ENCODE peak calls at places on chromosomes 4 and X, in four cellular contexts. B is tibial nerve, J is GM12864, Q is RWPE2. F is an unnamed sample.

GRCh38 chr4:54971474-54971950 is 153.9 kb downstream of the KDR start:
- DNase-seq in J (no peak), B (peak; percentile 44), Q (no peak), F (no peak)

GRCh38 chrX:128975716-128976115 is 547.6 kb downstream of the SMARCA1 start:
- DNase-seq in J (no peak), B (peak; percentile 4), Q (no peak), F (no peak)

GRCh38 chr4:185685804-185686203 is 126.2 kb downstream of the SORBS2 start:
- DNase-seq in B (no peak), Q (no peak), J (no peak), F (no peak)

GRCh38 chr4:13970349-13970748 is 342.8 kb upstream of the BOD1L1 start:
- DNase-seq in J (no peak), B (no peak), Q (no peak), F (no peak)

GRCh38 chr4:101355767-101356702 is 8.7 kb upstream of the PPP3CA start:
- DNase-seq in J (no peak), Q (peak; percentile 47), B (no peak), F (no peak)

GRCh38 chr4:2138846-2139500 is 79.8 kb downstream of the NAT8L start:
- DNase-seq in Q (no peak), B (no peak), J (no peak), F (no peak)

GRCh38 chrX:46444011-46444410 is 101.2 kb downstream of the ZNF674 start:
- DNase-seq in Q (no peak), J (no peak), B (no peak), F (no peak)

GRCh38 chr4:113407409-113407808 is 354.1 kb downstream of the CAMK2D start:
- DNase-seq in J (no peak), B (no peak), Q (no peak), F (no peak)

GRCh38 chr4:138063581-138063980 is 178.6 kb downstream of the SLC7A11 start:
- DNase-seq in J (no peak), B (no peak), Q (no peak), F (no peak)

GRCh38 chr4:85475631-85476233 is 782 bp downstream of the ARHGAP24 start:
- DNase-seq in Q (no peak), J (no peak), B (no peak), F (no peak)

GRCh38 chr4:71449878-71450277 is 111.1 kb downstream of the SLC4A4 start:
- DNase-seq in B (no peak), Q (no peak), J (no peak), F (no peak)

GRCh38 chrX:2685886-2686285 is 5.2 kb upstream of the CD99 start:
- DNase-seq in Q (no peak), J (no peak), B (no peak), F (no peak)

GRCh38 chrX:144819406-144819805 is 427.9 kb upstream of the SPANXN1 start:
- DNase-seq in B (no peak), Q (no peak), J (no peak), F (no peak)

GRCh38 chrX:101442095-101442494 is 34.1 kb downstream of the HNRNPH2 start:
- DNase-seq in J (no peak), Q (no peak), B (no peak), F (no peak)

GRCh38 chr4:168480991-168481588 is 798 bp upstream of the DDX60L start:
- DNase-seq in J (no peak), Q (no peak), B (peak; percentile 32), F (peak; percentile 13)

GRCh38 chr4:52628974-52629373 is 30.1 kb downstream of the USP46 start:
- DNase-seq in J (no peak), B (no peak), Q (no peak), F (no peak)

GRCh38 chr4:147599764-147600163 is 17.4 kb upstream of the TMEM184C start:
- DNase-seq in J (no peak), Q (no peak), B (no peak), F (no peak)

GRCh38 chr4:87003266-87003665 is 68.5 kb downstream of the AFF1 start:
- DNase-seq in Q (no peak), J (no peak), B (no peak), F (no peak)

GRCh38 chrX:155632424-155633100 is 19.8 kb upstream of the TMLHE start:
- DNase-seq in Q (no peak), B (no peak), J (no peak), F (no peak)

GRCh38 chr4:134139188-134139587 is 62.4 kb downstream of the PABPC4L start:
- DNase-seq in Q (no peak), B (no peak), J (no peak), F (no peak)

GRCh38 chr4:18007625-18008024 is 13.9 kb downstream of the LCORL start:
- DNase-seq in Q (no peak), J (no peak), B (no peak), F (no peak)

GRCh38 chrX:16185725-16186136 is 18.4 kb downstream of the MAGEB17 start:
- DNase-seq in B (no peak), Q (no peak), J (no peak), F (no peak)

GRCh38 chr4:123651536-123652175 is 255.1 kb downstream of the SPRY1 start:
- DNase-seq in Q (no peak), B (no peak), J (no peak), F (no peak)

GRCh38 chr4:148017801-148018200 is 285.9 kb downstream of the ARHGAP10 start:
- DNase-seq in Q (no peak), B (no peak), J (no peak), F (no peak)

GRCh38 chrX:154458116-154458953 is at the start of gene PLXNA3:
- DNase-seq in Q (no peak), J (no peak), B (no peak), F (peak; percentile 48)

GRCh38 chr4:139300431-139301142 is 718 bp upstream of the NAA15 start:
- DNase-seq in B (no peak), Q (no peak), J (no peak), F (no peak)

GRCh38 chr4:100372432-100372831 is 145.4 kb downstream of the EMCN start:
- DNase-seq in Q (no peak), J (no peak), B (no peak), F (no peak)

GRCh38 chr4:26452565-26453531 is 37.4 kb downstream of the CCKAR start:
- DNase-seq in B (no peak), Q (no peak), J (no peak), F (no peak)

GRCh38 chrX:123738378-123738955 is 5.6 kb upstream of the THOC2 start:
- DNase-seq in B (no peak), J (no peak), Q (no peak), F (no peak)

GRCh38 chrX:139025822-139026221 is 314.3 kb upstream of the FGF13 start:
- DNase-seq in B (no peak), J (no peak), Q (no peak), F (no peak)

DNA sequence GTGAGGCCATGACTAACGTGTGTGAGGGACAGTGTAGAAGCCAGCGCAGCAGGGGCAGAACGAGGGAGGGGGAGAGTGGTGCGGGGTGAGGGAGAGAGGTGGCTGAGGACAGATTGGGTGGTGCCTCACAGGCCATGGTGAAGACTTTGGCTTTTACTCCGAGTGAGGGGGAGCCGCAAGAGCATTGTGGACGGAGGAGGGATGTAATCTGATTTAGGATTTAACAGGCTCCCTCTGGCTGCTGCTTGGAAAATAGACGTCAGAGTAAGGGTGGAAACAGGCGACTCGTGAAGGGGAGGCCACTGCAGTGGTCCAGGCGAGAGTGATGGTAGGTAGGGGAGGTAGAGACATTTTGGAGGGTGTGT is 13.0 kb downstream of the PPP1R3F start:
- DNase-seq in B (no peak), J (no peak), Q (no peak), F (no peak)
- TF ChIP-seq CTCF in B (no peak), J (no peak), Q (no peak), F (no peak)

GRCh38 chr4:115780268-115780667 is 666.8 kb upstream of the NDST4 start:
- DNase-seq in B (no peak), J (no peak), Q (no peak), F (no peak)
- TF ChIP-seq CTCF in B (no peak), J (no peak), Q (no peak), F (no peak)

GRCh38 chr4:176789955-176790354 is 2.8 kb downstream of the VEGFC start:
- DNase-seq in Q (no peak), B (no peak), J (peak; percentile 1), F (no peak)
- TF ChIP-seq CTCF in Q (peak; percentile 89), B (peak; percentile 23), J (peak; percentile 52), F (no peak)

GRCh38 chr4:140308366-140309123 is 64.9 kb upstream of the SCOC start:
- DNase-seq in J (no peak), Q (peak; percentile 84), B (no peak), F (no peak)

GRCh38 chr4:140312101-140312500 is 61.3 kb upstream of the SCOC start:
- DNase-seq in B (no peak), J (no peak), Q (no peak), F (no peak)

GRCh38 chr4:140305053-140305452 is 68.4 kb upstream of the SCOC start:
- DNase-seq in J (no peak), B (no peak), Q (no peak), F (no peak)

GRCh38 chr4:140315032-140315826 is 58.2 kb upstream of the SCOC start:
- DNase-seq in Q (no peak), B (no peak), J (no peak), F (no peak)

GRCh38 chr4:140309124-140309870 is 64.1 kb upstream of the SCOC start:
- DNase-seq in B (no peak), J (no peak), Q (no peak), F (no peak)
- TF ChIP-seq CTCF in B (no peak), J (peak; percentile 9), Q (no peak), F (no peak)

GRCh38 chr4:152820073-152820472 is 40.3 kb downstream of the ARFIP1 start:
- DNase-seq in J (no peak), B (no peak), Q (no peak), F (no peak)
- TF ChIP-seq CTCF in J (no peak), B (no peak), Q (no peak), F (no peak)

DNA sequence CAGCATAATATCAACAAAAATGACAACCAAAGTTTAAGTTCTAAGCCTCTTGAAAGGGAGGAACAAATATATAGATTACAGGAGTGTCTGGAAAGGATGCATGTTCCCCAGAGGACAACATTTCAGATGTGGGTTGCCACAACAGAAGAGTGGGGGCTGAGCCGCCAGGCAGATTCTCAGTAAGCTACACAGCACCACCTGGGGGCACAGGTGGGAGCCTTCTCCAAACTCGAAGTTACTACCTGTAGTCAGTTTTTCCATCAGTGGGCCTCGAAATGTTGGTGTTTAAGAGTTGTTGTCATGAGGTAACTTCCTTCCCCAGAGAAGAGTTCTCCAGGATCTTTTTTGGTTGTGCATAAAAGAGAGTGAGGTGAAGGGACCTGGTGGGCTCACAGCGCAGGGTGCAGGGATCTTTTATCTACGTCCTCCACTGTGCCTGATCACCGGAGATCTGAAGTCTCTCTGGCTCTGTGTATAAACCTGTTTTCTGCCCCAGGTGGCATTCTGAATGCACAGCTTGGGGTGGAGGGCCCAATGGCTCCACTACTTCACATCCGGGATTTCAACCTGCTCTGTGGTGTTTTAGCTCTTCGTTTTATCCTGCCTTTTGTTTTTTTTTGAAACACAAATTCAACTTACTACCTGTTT is 58.4 kb upstream of the STS start:
- DNase-seq in J (no peak), Q (no peak), B (no peak), F (peak; percentile 32)
- TF ChIP-seq CTCF in J (peak; percentile 48), Q (no peak), B (no peak), F (peak; percentile 59)

DNA sequence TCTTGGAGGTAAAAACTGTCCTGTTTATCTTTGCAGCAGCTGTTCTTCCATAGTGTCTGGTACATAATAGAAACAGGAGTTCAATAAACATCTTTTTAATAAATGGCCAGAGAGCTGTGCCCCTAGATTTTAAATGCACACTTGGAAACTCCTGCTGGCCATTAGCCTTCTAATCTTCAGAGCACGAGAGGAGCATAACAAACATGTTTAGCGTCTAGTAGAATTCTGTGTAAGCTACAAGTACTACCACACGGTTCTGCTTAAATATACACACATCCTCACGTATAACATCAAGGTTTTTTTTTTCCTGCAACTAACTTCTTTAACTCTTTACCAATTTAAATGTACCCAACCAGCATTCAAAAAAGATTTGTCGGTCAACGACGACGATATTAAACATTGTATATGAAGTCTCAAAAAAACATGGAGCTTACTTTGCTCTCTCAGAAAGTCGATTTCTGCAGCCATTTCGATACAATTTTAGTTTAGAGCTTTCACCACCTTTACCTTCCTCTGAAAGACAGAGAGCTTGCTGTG is 635 bp downstream of the SCLT1 start:
- DNase-seq in B (no peak), J (no peak), Q (no peak), F (no peak)
- TF ChIP-seq CTCF in B (peak; percentile 9), J (no peak), Q (no peak), F (no peak)